ENCODE peak calls at places on chromosome 1, in eight cellular contexts. U is stimulated activated naive CD8-positive, alpha-beta T cell treated with anti-CD3 and anti-CD28 coated beads, Interleukin-15, Interleukin-2, amounts not matched to agents 100 U/mL and 50 U/mL, for 24 hours; F is GM12891; V is activated CD4-positive, alpha-beta T cell treated with anti-CD3 and anti-CD28 coated beads for 36 hours; E is BE2C; I is mesenchymal stem cell; L is stimulated activated CD4-positive, alpha-beta T cell treated with anti-CD3 and anti-CD28 coated beads, TNF-alpha, amount 100 ng/mL, for 24 hours; S is nucleus accumbens. N is an unnamed sample.

GRCh38 chr1:166164646-166164994 is 2.2 kb downstream of the FAM78B start:
- DNase-seq in U (no peak), F (no peak), V (no peak), E (no peak), I (no peak), L (no peak), S (no peak), N (no peak)

GRCh38 chr1:179586107-179586823 is 5.4 kb upstream of the TDRD5 start:
- DNase-seq in U (no peak), F (no peak), V (peak; percentile 42), E (peak; percentile 82), I (no peak), L (no peak), S (peak; percentile 50), N (peak; percentile 37)

GRCh38 chr1:155277896-155278688 is 829 bp downstream of the HCN3 start:
- DNase-seq in U (peak; percentile 84), F (no peak), V (peak; percentile 91), E (peak; percentile 66), I (peak; percentile 46), L (peak; percentile 47), S (no peak), N (no peak)

GRCh38 chr1:2811526-2811905 is 10.0 kb upstream of the TTC34 start:
- DNase-seq in U (no peak), F (no peak), V (no peak), E (no peak), I (no peak), L (no peak), S (no peak), N (no peak)

GRCh38 chr1:232127190-232127589 is 500.6 kb downstream of the DISC1 start:
- DNase-seq in U (no peak), F (no peak), V (no peak), E (no peak), I (peak; percentile 83), L (no peak), S (no peak), N (no peak)

GRCh38 chr1:3625151-3625907 is 514 bp downstream of the TPRG1L start:
- DNase-seq in U (peak; percentile 26), F (no peak), V (peak; percentile 46), E (peak; percentile 37), I (peak; percentile 59), L (no peak), S (no peak), N (no peak)

GRCh38 chr1:17149771-17150170 is 30.5 kb upstream of the PADI2 start:
- DNase-seq in U (no peak), F (no peak), V (no peak), E (no peak), I (no peak), L (no peak), S (no peak), N (no peak)

GRCh38 chr1:58440696-58441095 is 105.8 kb downstream of the OMA1 start:
- DNase-seq in U (no peak), F (no peak), V (no peak), E (no peak), I (no peak), L (no peak), S (no peak), N (no peak)

GRCh38 chr1:27361553-27361952 is 5.2 kb downstream of the MAP3K6 start:
- DNase-seq in U (no peak), F (no peak), V (no peak), E (no peak), I (no peak), L (no peak), S (no peak), N (no peak)

GRCh38 chr1:117655220-117655577 is 49.4 kb downstream of the TENT5C start:
- DNase-seq in U (no peak), F (no peak), V (peak; percentile 39), E (peak; percentile 27), I (no peak), L (no peak), S (no peak), N (no peak)